ENCODE peak calls at places on chromosomes 11 and 22, in five cellular contexts. H is HCT116, X is GM06990, O is HAP-1, G is aorta. C is an unnamed sample.

GRCh38 chr11:31927982-31928381 is 116.9 kb upstream of the PAX6 start:
- DNase-seq in H (no peak), G (no peak), O (no peak), X (no peak), C (no peak)

GRCh38 chr11:1568451-1568911 is 3.6 kb downstream of the DUSP8 start:
- DNase-seq in H (no peak), O (no peak), G (peak; percentile 44), X (no peak), C (no peak)

GRCh38 chr11:96169250-96169649 is 173.7 kb downstream of the MAML2 start:
- DNase-seq in X (no peak), G (no peak), H (no peak), O (no peak), C (no peak)

GRCh38 chr22:39773976-39774539 is 119.5 kb downstream of the ENTHD1 start:
- DNase-seq in H (no peak), O (no peak), G (no peak), X (peak; percentile 49), C (peak; percentile 44)

GRCh38 chr22:23862103-23862502 is 4.4 kb downstream of the SLC2A11 start:
- DNase-seq in H (peak; percentile 32), G (no peak), X (no peak), O (peak; percentile 17), C (no peak)

GRCh38 chr11:64447717-64448598 is 89.0 kb downstream of the RPS6KA4 start:
- DNase-seq in O (no peak), H (no peak), G (peak; percentile 73), X (peak; percentile 43), C (peak; percentile 36)

GRCh38 chr22:43539572-43540533 is 128.0 kb downstream of the MPPED1 start:
- DNase-seq in G (no peak), O (no peak), H (no peak), X (no peak), C (no peak)

GRCh38 chr11:71551711-71552110 is 3.5 kb downstream of the KRTAP5-9 start:
- DNase-seq in G (no peak), H (no peak), O (no peak), X (peak; percentile 53), C (no peak)

GRCh38 chr11:94794287-94795168 is 26.4 kb downstream of the AMOTL1 start:
- DNase-seq in H (peak; percentile 82), X (no peak), G (peak; percentile 76), O (no peak), C (no peak)

GRCh38 chr22:25208328-25208727 is 8.7 kb downstream of the CRYBB3 start:
- DNase-seq in X (no peak), G (no peak), O (no peak), H (no peak), C (no peak)

GRCh38 chr11:86999859-87000753 is 37.6 kb upstream of the TMEM135 start:
- DNase-seq in O (no peak), H (no peak), X (no peak), G (no peak), C (no peak)

GRCh38 chr11:94746721-94747120 is 21.4 kb upstream of the AMOTL1 start:
- DNase-seq in G (no peak), O (no peak), H (no peak), X (no peak), C (no peak)

GRCh38 chr22:32796865-32797573 is 4.5 kb upstream of the TIMP3 start:
- DNase-seq in G (peak; percentile 76), H (peak; percentile 46), O (peak; percentile 16), X (peak; percentile 17), C (peak; percentile 4)

GRCh38 chr11:70494559-70495350 is 96.4 kb downstream of the CTTN start:
- DNase-seq in O (no peak), X (no peak), H (no peak), G (peak; percentile 41), C (no peak)

GRCh38 chr11:73982595-73982989 is at the start of gene UCP2:
- DNase-seq in G (peak; percentile 92), X (peak; percentile 90), H (no peak), O (no peak), C (no peak)

GRCh38 chr11:5596611-5597201 is at the start of gene TRIM6:
- DNase-seq in G (peak; percentile 64), X (peak; percentile 11), H (no peak), O (peak; percentile 23), C (no peak)

GRCh38 chr11:68150029-68150428 is 28.8 kb upstream of the CHKA start:
- DNase-seq in G (no peak), H (no peak), O (no peak), X (no peak), C (no peak)

GRCh38 chr22:36374603-36375024 is 13.2 kb downstream of the MYH9 start:
- DNase-seq in H (peak; percentile 80), O (no peak), G (peak; percentile 62), X (no peak), C (no peak)
- H3K4me3 ChIP-seq in H (peak overlapping the region; percentile 36), O (no peak overlapping the region), G (no peak overlapping the region), X (no peak overlapping the region), C (no peak overlapping the region)

GRCh38 chr11:134275534-134276395 is at the start of gene GLB1L3:
- DNase-seq in H (no peak), X (peak; percentile 68), O (peak; percentile 46), G (no peak), C (no peak)

GRCh38 chr11:134275188-134275533 is 1.0 kb upstream of the GLB1L3 start:
- DNase-seq in H (no peak), G (no peak), O (no peak), X (no peak), C (no peak)

GRCh38 chr11:134278356-134278755 is 2.2 kb downstream of the GLB1L3 start:
- DNase-seq in O (no peak), H (no peak), X (no peak), G (no peak), C (no peak)

GRCh38 chr11:134277176-134278001 is 1.2 kb downstream of the GLB1L3 start:
- DNase-seq in H (no peak), O (no peak), X (no peak), G (no peak), C (no peak)

DNA sequence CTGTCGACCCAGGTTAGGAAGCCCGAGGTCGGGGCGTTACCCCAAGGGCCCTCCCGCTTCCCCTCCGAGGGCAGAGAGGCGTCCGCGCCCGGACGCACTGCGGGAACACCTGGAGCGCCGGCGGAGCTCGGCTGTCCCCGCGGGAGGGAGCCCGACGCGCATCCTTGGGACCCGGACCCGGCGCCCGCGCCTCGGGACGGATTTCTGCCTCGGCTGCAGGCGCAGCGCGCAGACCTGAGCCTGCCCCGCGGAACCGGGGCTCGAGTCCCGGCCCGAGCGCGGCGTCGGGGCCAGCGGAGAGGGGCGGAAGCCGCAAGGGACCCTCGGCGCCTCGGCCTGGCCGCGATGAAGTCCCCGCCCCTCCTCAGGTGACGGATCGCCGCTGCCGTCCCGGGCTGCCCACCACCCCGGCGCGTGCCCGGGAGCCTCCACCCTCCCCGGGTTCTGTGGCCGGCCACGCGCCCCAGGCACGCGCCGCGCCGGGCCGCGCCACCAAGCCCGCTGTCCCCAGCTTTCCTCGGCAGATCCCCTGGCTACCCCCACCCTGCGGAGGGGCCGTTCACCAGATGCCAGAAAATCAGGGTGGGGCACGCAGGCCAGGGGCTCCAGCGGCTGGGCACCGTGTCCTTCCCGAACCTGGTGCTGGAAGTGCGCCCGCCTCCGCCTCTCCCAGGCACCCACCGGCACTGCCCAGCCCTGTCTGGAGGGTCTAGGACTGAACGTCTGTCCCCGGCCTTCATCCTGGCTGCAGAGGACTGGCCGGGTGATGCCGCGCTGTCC is 407 bp downstream of the GLB1L3 start:
- DNase-seq in O (no peak), H (no peak), X (no peak), G (no peak), C (no peak)
- H3K4me3 ChIP-seq in O (peak overlapping the region; percentile 53), H (no peak overlapping the region), X (peak overlapping the region; percentile 20), G (no peak overlapping the region), C (peak overlapping the region; percentile 47)

GRCh38 chr22:38628444-38628843 is 27.7 kb downstream of the FAM227A start:
- DNase-seq in H (no peak), O (no peak), X (no peak), G (no peak), C (no peak)
- H3K4me3 ChIP-seq in H (no peak overlapping the region), O (no peak overlapping the region), X (no peak overlapping the region), G (no peak overlapping the region), C (no peak overlapping the region)

GRCh38 chr22:19169002-19169946 is 9.3 kb downstream of the SLC25A1 start:
- DNase-seq in X (no peak), H (no peak), O (peak; percentile 64), G (no peak), C (no peak)

GRCh38 chr22:19168088-19168890 is 10.2 kb downstream of the SLC25A1 start:
- DNase-seq in X (no peak), O (no peak), H (no peak), G (no peak), C (no peak)

GRCh38 chr22:19167106-19167869 is 11.2 kb downstream of the SLC25A1 start:
- DNase-seq in X (no peak), H (no peak), G (no peak), O (no peak), C (no peak)

GRCh38 chr22:19172213-19173046 is 6.1 kb downstream of the SLC25A1 start:
- DNase-seq in X (no peak), O (no peak), G (no peak), H (no peak), C (no peak)

DNA sequence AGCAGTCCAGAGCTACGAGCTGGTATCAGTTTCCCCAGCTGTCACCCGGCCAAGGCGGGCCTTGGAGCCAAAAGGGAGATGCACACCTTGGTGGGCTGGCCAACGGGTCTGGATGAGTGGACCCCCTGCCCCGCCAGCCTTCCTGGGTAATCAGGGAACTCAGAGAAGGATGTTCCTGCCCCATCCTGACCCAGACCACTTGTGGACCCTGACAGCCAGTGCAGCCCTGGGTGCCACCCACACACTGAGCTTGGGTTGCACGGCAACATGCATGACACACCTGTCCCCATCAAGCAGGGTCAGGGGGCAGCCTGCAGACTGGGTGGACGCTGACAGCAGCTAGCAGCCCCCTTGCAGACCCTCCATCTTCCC is 8.6 kb downstream of the SLC25A1 start:
- DNase-seq in X (no peak), O (no peak), G (no peak), H (no peak), C (no peak)
- H3K4me3 ChIP-seq in X (no peak overlapping the region), O (peak overlapping the region; percentile 26), G (no peak overlapping the region), H (no peak overlapping the region), C (no peak overlapping the region)

DNA sequence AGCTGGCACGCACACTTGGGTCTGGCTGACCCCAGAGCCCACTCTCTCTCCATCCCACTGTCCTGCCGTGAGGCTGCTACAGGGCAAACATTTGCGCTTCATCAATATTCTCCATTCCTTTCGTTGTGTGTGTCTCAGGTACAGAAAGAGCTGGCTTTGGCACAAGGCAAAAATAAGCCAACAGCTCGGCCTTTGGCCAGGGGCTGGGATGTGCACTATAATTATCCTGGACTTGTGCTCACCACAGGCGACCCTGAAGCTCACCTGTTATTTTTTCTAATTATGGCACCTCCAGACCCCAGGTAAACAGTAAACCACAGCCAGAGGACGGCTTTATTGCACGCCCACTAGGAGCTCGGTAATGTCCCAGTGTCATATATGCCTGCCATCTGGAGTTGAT is 10.9 kb downstream of the ZMAT5 start:
- DNase-seq in X (no peak), H (no peak), G (no peak), O (no peak), C (no peak)
- H3K4me3 ChIP-seq in X (no peak overlapping the region), H (no peak overlapping the region), G (no peak overlapping the region), O (no peak overlapping the region), C (no peak overlapping the region)

GRCh38 chr11:117989351-117990102 is 3.3 kb downstream of the IL10RA start:
- DNase-seq in X (no peak), G (peak; percentile 80), O (no peak), H (no peak), C (no peak)

GRCh38 chr11:117985953-117986887 is at the start of gene IL10RA:
- DNase-seq in H (peak; percentile 39), O (peak; percentile 57), X (peak; percentile 95), G (peak; percentile 91), C (no peak)

GRCh38 chr11:117984471-117984870 is 1.7 kb upstream of the IL10RA start:
- DNase-seq in O (no peak), G (no peak), X (no peak), H (no peak), C (no peak)

GRCh38 chr11:117983163-117983475 is 3.1 kb upstream of the IL10RA start:
- DNase-seq in X (no peak), G (no peak), O (no peak), H (no peak), C (no peak)

GRCh38 chr11:117986981-117987495 is 844 bp downstream of the IL10RA start:
- DNase-seq in G (no peak), O (no peak), H (no peak), X (peak; percentile 64), C (peak; percentile 89)
- H3K4me3 ChIP-seq in G (no peak overlapping the region), O (no peak overlapping the region), H (peak overlapping the region; percentile 61), X (peak overlapping the region; percentile 83), C (peak overlapping the region; percentile 91)